ENCODE peak calls at places on chromosomes 13 and 19, in nine cellular contexts. B is esophagus squamous epithelium; O is PC-3; S is lower lobe of right lung; D is right lobe of liver; Q is CD8-positive, alpha-beta memory T cell; R is A549; X is tibial artery; A is osteoblast. I is an unnamed sample.

GRCh38 chr19:12777217-12778019 is 2.1 kb upstream of the HOOK2 start:
- DNase-seq in B (no peak), O (peak; percentile 89), S (peak; percentile 86), D (peak; percentile 82), Q (peak; percentile 86), R (no peak), X (peak; percentile 82), A (peak; percentile 99), I (peak; percentile 75)

GRCh38 chr19:41959056-41960053 is at the start of gene RABAC1:
- DNase-seq in B (peak; percentile 40), O (peak; percentile 85), S (peak; percentile 92), D (peak; percentile 93), Q (peak; percentile 90), R (peak; percentile 100), X (peak; percentile 91), A (peak; percentile 99), I (peak; percentile 93)

GRCh38 chr13:73937420-73937819 is 196.8 kb downstream of the KLF12 start:
- DNase-seq in B (no peak), O (no peak), S (no peak), D (no peak), Q (no peak), R (no peak), X (no peak), A (no peak), I (no peak)

GRCh38 chr13:108924154-108924940 is 294.9 kb downstream of the MYO16 start:
- DNase-seq in B (no peak), O (no peak), S (no peak), D (no peak), Q (no peak), R (no peak), X (no peak), A (peak; percentile 73), I (no peak)

GRCh38 chr13:30776661-30777060 is 41.3 kb downstream of the ALOX5AP start:
- DNase-seq in B (no peak), O (no peak), S (no peak), D (no peak), Q (no peak), R (no peak), X (no peak), A (no peak), I (no peak)

GRCh38 chr13:63307239-63307638 is 1891.6 kb upstream of the PCDH20 start:
- DNase-seq in B (no peak), O (peak; percentile 32), S (no peak), D (no peak), Q (no peak), R (no peak), X (no peak), A (no peak), I (no peak)

GRCh38 chr19:3269972-3270667 is 45.7 kb downstream of the CELF5 start:
- DNase-seq in B (no peak), O (no peak), S (no peak), D (no peak), Q (no peak), R (no peak), X (no peak), A (peak; percentile 57), I (no peak)

GRCh38 chr19:53981408-53981998 is 9.9 kb upstream of the CACNG6 start:
- DNase-seq in B (no peak), O (no peak), S (no peak), D (no peak), Q (no peak), R (no peak), X (no peak), A (peak; percentile 86), I (no peak)

GRCh38 chr13:34156841-34157365 is 339.0 kb downstream of the RFC3 start:
- DNase-seq in B (no peak), O (peak; percentile 96), S (peak; percentile 81), D (no peak), Q (no peak), R (peak; percentile 51), X (peak; percentile 72), A (peak; percentile 45), I (peak; percentile 91)

GRCh38 chr13:103243495-103243894 is 177.3 kb upstream of the SLC10A2 start:
- DNase-seq in B (no peak), O (no peak), S (no peak), D (no peak), Q (no peak), R (no peak), X (no peak), A (no peak), I (no peak)

GRCh38 chr19:57025491-57025890 is 94.3 kb upstream of the USP29 start:
- DNase-seq in B (no peak), O (no peak), S (no peak), D (no peak), Q (no peak), R (no peak), X (no peak), A (no peak), I (no peak)

GRCh38 chr13:110329798-110330461 is 22.8 kb downstream of the COL4A2 start:
- DNase-seq in B (no peak), O (no peak), S (no peak), D (no peak), Q (no peak), R (no peak), X (no peak), A (peak; percentile 83), I (no peak)

GRCh38 chr13:112574476-112575294 is 13.3 kb downstream of the TUBGCP3 start:
- DNase-seq in B (no peak), O (no peak), S (no peak), D (no peak), Q (no peak), R (no peak), X (no peak), A (no peak), I (no peak)

GRCh38 chr19:48330012-48330681 is 4.8 kb downstream of the EMP3 start:
- DNase-seq in B (peak; percentile 39), O (no peak), S (peak; percentile 87), D (peak; percentile 86), Q (peak; percentile 91), R (no peak), X (peak; percentile 28), A (peak; percentile 38), I (peak; percentile 94)

GRCh38 chr13:50401721-50402510 is 386.7 kb downstream of the KCNRG start:
- DNase-seq in B (no peak), O (peak; percentile 59), S (no peak), D (no peak), Q (no peak), R (no peak), X (no peak), A (peak; percentile 62), I (no peak)

GRCh38 chr13:99416411-99417121 is 84.7 kb upstream of the TM9SF2 start:
- DNase-seq in B (no peak), O (no peak), S (no peak), D (peak; percentile 37), Q (no peak), R (no peak), X (peak; percentile 13), A (no peak), I (no peak)

DNA sequence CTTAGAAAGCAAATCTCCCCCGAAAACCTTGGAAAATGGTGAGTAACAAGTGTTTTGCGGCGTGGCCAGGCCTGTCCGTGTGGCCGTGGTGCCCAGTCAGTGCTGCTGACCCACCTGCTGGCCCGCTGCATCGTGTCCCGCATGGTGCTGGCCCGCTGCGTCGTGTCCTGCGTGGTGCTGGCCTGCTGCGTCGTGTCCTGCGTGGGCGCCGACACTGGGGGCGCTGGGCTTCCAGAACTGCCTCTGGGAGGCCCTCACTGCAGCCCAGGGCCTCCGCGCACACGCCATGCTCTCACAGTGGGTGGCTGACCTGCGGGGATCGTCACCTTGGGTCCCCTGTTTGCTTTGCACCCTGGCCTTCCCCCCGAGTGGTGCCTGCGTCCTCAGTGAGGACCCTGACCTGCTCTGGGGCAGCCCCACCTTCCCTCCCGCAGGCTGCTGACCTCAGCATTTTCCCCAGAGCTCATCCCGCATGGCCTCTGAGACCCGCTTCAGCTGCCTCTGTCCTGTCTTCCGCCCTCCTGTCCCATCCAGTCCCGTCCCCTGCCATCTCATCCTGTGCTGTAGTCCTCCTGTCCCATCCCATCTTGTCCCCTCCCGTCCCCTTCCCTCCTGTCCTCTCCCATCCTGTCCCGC is 10.6 kb downstream of the PLEKHJ1 start:
- DNase-seq in B (no peak), O (no peak), S (no peak), D (no peak), Q (no peak), R (no peak), X (no peak), A (no peak), I (no peak)
- H3K4me1 ChIP-seq in B (peaks cover 4% of the 10 kb centered on the region), O (no peaks in the 10 kb centered on the region), S (no peaks in the 10 kb centered on the region), D (no peaks in the 10 kb centered on the region), Q (no peaks in the 10 kb centered on the region), R (peaks cover 12% of the 10 kb centered on the region), X (no peaks in the 10 kb centered on the region), A (no peaks in the 10 kb centered on the region), I (no peaks in the 10 kb centered on the region)

GRCh38 chr19:4914736-4915501 is 5.6 kb downstream of the UHRF1 start:
- DNase-seq in B (peak; percentile 19), O (peak; percentile 98), S (peak; percentile 62), D (no peak), Q (peak; percentile 90), R (peak; percentile 77), X (no peak), A (peak; percentile 99), I (peak; percentile 91)
- H3K4me3 ChIP-seq in B (no peak overlapping the region), O (peak overlapping the region; percentile 49), S (peak overlapping the region; percentile 36), D (no peak overlapping the region), Q (peak overlapping the region; percentile 97), R (no peak overlapping the region), X (no peak overlapping the region), A (peak overlapping the region; percentile 44), I (no peak overlapping the region)

DNA sequence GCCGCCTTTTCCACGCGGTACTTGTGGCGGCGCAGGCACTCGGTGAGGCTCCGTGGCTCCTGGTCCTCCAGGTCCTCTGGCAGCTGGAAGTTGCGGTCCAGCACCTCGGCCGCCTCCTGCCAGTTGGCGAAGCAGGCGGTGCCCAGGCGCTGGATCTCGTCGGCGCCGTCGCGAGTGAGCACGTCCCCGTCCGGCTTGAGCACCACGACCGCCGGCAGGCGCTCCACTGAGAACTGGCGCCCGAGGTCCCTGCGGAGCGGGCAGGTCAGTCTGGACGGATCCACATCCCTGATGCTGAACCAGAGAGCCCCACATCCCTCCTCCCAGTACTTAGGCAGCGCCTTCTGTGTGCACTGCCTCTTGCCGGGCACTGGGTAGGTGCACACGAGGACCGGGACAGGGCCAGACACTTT is 5.0 kb downstream of the NXNL1 start:
- DNase-seq in B (no peak), O (no peak), S (no peak), D (no peak), Q (no peak), R (no peak), X (no peak), A (peak; percentile 80), I (no peak)
- H3K27ac ChIP-seq in B (no peak overlapping the region), O (no peak overlapping the region), S (no peak overlapping the region), D (no peak overlapping the region), Q (no peak overlapping the region), R (no peak overlapping the region), X (no peak overlapping the region), A (no peak overlapping the region), I (no peak overlapping the region)

DNA sequence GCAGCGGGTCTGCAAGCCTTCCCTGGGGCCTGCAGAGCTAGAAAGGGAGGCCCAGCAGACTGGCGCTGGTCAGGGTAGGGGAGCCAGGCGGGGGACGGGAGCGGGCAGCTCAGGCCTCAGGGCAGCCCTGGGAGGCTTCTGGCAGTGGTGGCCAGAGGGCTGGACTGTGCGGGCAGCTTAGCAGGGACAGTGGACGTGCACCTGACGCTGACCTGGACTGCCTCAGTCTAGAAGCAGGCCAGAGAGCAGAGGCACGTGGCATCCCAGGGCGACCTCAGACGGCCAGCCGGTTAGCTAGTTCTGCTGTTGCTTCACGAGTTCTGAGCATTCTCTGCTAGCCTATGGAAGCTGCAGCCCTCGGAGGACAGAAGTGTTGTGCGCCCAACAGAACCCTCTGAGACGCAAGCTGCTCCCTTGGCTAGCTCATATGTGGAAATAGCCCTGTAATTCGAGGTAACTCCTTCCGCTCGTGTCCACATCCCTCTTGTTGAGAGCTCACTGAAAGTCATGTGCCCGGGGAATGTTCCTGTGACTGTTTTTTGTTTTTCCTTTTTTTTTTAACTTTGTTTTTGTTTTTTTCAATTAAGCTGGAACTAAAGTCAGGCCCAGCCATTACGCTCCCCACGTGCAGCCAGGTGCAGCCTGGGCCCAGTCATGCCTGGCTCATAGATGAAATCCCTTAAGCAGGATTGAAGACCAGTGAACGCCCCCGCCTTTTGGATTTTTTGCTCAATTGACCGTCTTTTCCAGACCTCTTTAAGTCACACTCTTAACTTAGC is 1.9 kb upstream of the FAM174C start:
- DNase-seq in B (no peak), O (no peak), S (no peak), D (peak; percentile 88), Q (no peak), R (no peak), X (no peak), A (no peak), I (no peak)
- H3K4me1 ChIP-seq in B (peaks cover 67% of the 10 kb centered on the region), O (peaks cover 64% of the 10 kb centered on the region), S (peaks cover 74% of the 10 kb centered on the region), D (no peaks in the 10 kb centered on the region), Q (peaks cover 72% of the 10 kb centered on the region), R (peaks cover 47% of the 10 kb centered on the region), X (peaks cover 60% of the 10 kb centered on the region), A (peaks cover 49% of the 10 kb centered on the region), I (peaks cover 6% of the 10 kb centered on the region)